ENCODE peak calls at places on chromosomes 1 and 21, in nine cellular contexts. One of them, this sample, is unnamed.

GRCh38 chr1:27971674-27972073 is 11.9 kb downstream of the XKR8 start:
- DNase-seq in mucosa of descending colon: no peak
- DNase-seq in endothelial cell: no peak
- DNase-seq in HFF-Myc: no peak
- DNase-seq in mammary epithelial cell: no peak
- DNase-seq in suprapubic skin: no peak
- DNase-seq in sigmoid colon: no peak
- DNase-seq in neural crest cell: no peak
- DNase-seq in fibroblast of mammary gland: peak
- DNase-seq in this sample: no peak

GRCh38 chr1:232982238-232982944 is 32.0 kb downstream of the NTPCR start:
- DNase-seq in mucosa of descending colon: no peak
- DNase-seq in endothelial cell: no peak
- DNase-seq in HFF-Myc: no peak
- DNase-seq in mammary epithelial cell: peak
- DNase-seq in suprapubic skin: no peak
- DNase-seq in sigmoid colon: peak
- DNase-seq in neural crest cell: no peak
- DNase-seq in fibroblast of mammary gland: no peak
- DNase-seq in this sample: no peak

GRCh38 chr1:26697441-26697977 is 1.7 kb downstream of the ARID1A start:
- DNase-seq in mucosa of descending colon: no peak
- DNase-seq in endothelial cell: no peak
- DNase-seq in HFF-Myc: no peak
- DNase-seq in mammary epithelial cell: no peak
- DNase-seq in suprapubic skin: no peak
- DNase-seq in sigmoid colon: no peak
- DNase-seq in neural crest cell: no peak
- DNase-seq in fibroblast of mammary gland: no peak
- DNase-seq in this sample: no peak

GRCh38 chr21:28913071-28913470 is 79.6 kb downstream of the LTN1 start:
- DNase-seq in mucosa of descending colon: no peak
- DNase-seq in endothelial cell: no peak
- DNase-seq in HFF-Myc: no peak
- DNase-seq in mammary epithelial cell: no peak
- DNase-seq in suprapubic skin: no peak
- DNase-seq in sigmoid colon: no peak
- DNase-seq in neural crest cell: no peak
- DNase-seq in fibroblast of mammary gland: no peak
- DNase-seq in this sample: no peak

GRCh38 chr1:99956755-99957154 is 13.0 kb upstream of the SLC35A3 start:
- DNase-seq in mucosa of descending colon: no peak
- DNase-seq in endothelial cell: no peak
- DNase-seq in HFF-Myc: no peak
- DNase-seq in mammary epithelial cell: no peak
- DNase-seq in suprapubic skin: no peak
- DNase-seq in sigmoid colon: no peak
- DNase-seq in neural crest cell: no peak
- DNase-seq in fibroblast of mammary gland: peak
- DNase-seq in this sample: no peak

GRCh38 chr1:180208264-180208663 is 21.8 kb upstream of the LHX4 start:
- DNase-seq in mucosa of descending colon: no peak
- DNase-seq in endothelial cell: no peak
- DNase-seq in HFF-Myc: no peak
- DNase-seq in mammary epithelial cell: no peak
- DNase-seq in suprapubic skin: no peak
- DNase-seq in sigmoid colon: no peak
- DNase-seq in neural crest cell: no peak
- DNase-seq in fibroblast of mammary gland: no peak
- DNase-seq in this sample: no peak

GRCh38 chr1:109466100-109466439 is 276 bp upstream of the SYPL2 start:
- DNase-seq in mucosa of descending colon: no peak
- DNase-seq in endothelial cell: no peak
- DNase-seq in HFF-Myc: no peak
- DNase-seq in mammary epithelial cell: no peak
- DNase-seq in suprapubic skin: no peak
- DNase-seq in sigmoid colon: no peak
- DNase-seq in neural crest cell: no peak
- DNase-seq in fibroblast of mammary gland: peak
- DNase-seq in this sample: no peak

GRCh38 chr1:98783821-98784220 is 122.3 kb downstream of the SNX7 start:
- DNase-seq in mucosa of descending colon: no peak
- DNase-seq in endothelial cell: no peak
- DNase-seq in HFF-Myc: no peak
- DNase-seq in mammary epithelial cell: no peak
- DNase-seq in suprapubic skin: no peak
- DNase-seq in sigmoid colon: peak
- DNase-seq in neural crest cell: no peak
- DNase-seq in fibroblast of mammary gland: no peak
- DNase-seq in this sample: no peak

GRCh38 chr1:51237714-51238403 is 1.8 kb downstream of the RNF11 start:
- DNase-seq in mucosa of descending colon: no peak
- DNase-seq in endothelial cell: no peak
- DNase-seq in HFF-Myc: no peak
- DNase-seq in mammary epithelial cell: peak
- DNase-seq in suprapubic skin: no peak
- DNase-seq in sigmoid colon: no peak
- DNase-seq in neural crest cell: no peak
- DNase-seq in fibroblast of mammary gland: peak
- DNase-seq in this sample: no peak

GRCh38 chr1:176903474-176903873 is 261.0 kb downstream of the ASTN1 start:
- DNase-seq in mucosa of descending colon: no peak
- DNase-seq in endothelial cell: no peak
- DNase-seq in HFF-Myc: no peak
- DNase-seq in mammary epithelial cell: peak
- DNase-seq in suprapubic skin: no peak
- DNase-seq in sigmoid colon: no peak
- DNase-seq in neural crest cell: no peak
- DNase-seq in fibroblast of mammary gland: peak
- DNase-seq in this sample: no peak

GRCh38 chr1:180528868-180529470 is 26.6 kb upstream of the ACBD6 start:
- DNase-seq in mucosa of descending colon: no peak
- DNase-seq in endothelial cell: no peak
- DNase-seq in HFF-Myc: no peak
- DNase-seq in mammary epithelial cell: no peak
- DNase-seq in suprapubic skin: no peak
- DNase-seq in sigmoid colon: no peak
- DNase-seq in neural crest cell: no peak
- DNase-seq in fibroblast of mammary gland: peak
- DNase-seq in this sample: no peak

GRCh38 chr1:227125929-227126545 is 185.9 kb downstream of the COQ8A start:
- DNase-seq in mucosa of descending colon: no peak
- DNase-seq in endothelial cell: no peak
- DNase-seq in HFF-Myc: no peak
- DNase-seq in mammary epithelial cell: no peak
- DNase-seq in suprapubic skin: no peak
- DNase-seq in sigmoid colon: no peak
- DNase-seq in neural crest cell: no peak
- DNase-seq in fibroblast of mammary gland: no peak
- DNase-seq in this sample: no peak

GRCh38 chr1:30911061-30911954 is 2.8 kb upstream of the SDC3 start:
- DNase-seq in mucosa of descending colon: peak
- DNase-seq in endothelial cell: peak
- DNase-seq in HFF-Myc: peak
- DNase-seq in mammary epithelial cell: peak
- DNase-seq in suprapubic skin: peak
- DNase-seq in sigmoid colon: peak
- DNase-seq in neural crest cell: peak
- DNase-seq in fibroblast of mammary gland: peak
- DNase-seq in this sample: peak

GRCh38 chr1:8864713-8865397 is 13.6 kb downstream of the ENO1 start:
- DNase-seq in mucosa of descending colon: no peak
- DNase-seq in endothelial cell: no peak
- DNase-seq in HFF-Myc: no peak
- DNase-seq in mammary epithelial cell: no peak
- DNase-seq in suprapubic skin: no peak
- DNase-seq in sigmoid colon: no peak
- DNase-seq in neural crest cell: no peak
- DNase-seq in fibroblast of mammary gland: no peak
- DNase-seq in this sample: no peak

GRCh38 chr1:8863138-8863537 is 15.3 kb downstream of the ENO1 start:
- DNase-seq in mucosa of descending colon: no peak
- DNase-seq in endothelial cell: no peak
- DNase-seq in HFF-Myc: no peak
- DNase-seq in mammary epithelial cell: no peak
- DNase-seq in suprapubic skin: no peak
- DNase-seq in sigmoid colon: no peak
- DNase-seq in neural crest cell: no peak
- DNase-seq in fibroblast of mammary gland: no peak
- DNase-seq in this sample: no peak

GRCh38 chr1:8860738-8861516 is 17.6 kb downstream of the ENO1 start:
- DNase-seq in mucosa of descending colon: no peak
- DNase-seq in endothelial cell: no peak
- DNase-seq in HFF-Myc: no peak
- DNase-seq in mammary epithelial cell: no peak
- DNase-seq in suprapubic skin: no peak
- DNase-seq in sigmoid colon: no peak
- DNase-seq in neural crest cell: no peak
- DNase-seq in fibroblast of mammary gland: no peak
- DNase-seq in this sample: no peak

GRCh38 chr1:8863712-8864324 is 14.7 kb downstream of the ENO1 start:
- DNase-seq in mucosa of descending colon: no peak
- DNase-seq in endothelial cell: no peak
- DNase-seq in HFF-Myc: no peak
- DNase-seq in mammary epithelial cell: no peak
- DNase-seq in suprapubic skin: no peak
- DNase-seq in sigmoid colon: no peak
- DNase-seq in neural crest cell: no peak
- DNase-seq in fibroblast of mammary gland: no peak
- DNase-seq in this sample: no peak

DNA sequence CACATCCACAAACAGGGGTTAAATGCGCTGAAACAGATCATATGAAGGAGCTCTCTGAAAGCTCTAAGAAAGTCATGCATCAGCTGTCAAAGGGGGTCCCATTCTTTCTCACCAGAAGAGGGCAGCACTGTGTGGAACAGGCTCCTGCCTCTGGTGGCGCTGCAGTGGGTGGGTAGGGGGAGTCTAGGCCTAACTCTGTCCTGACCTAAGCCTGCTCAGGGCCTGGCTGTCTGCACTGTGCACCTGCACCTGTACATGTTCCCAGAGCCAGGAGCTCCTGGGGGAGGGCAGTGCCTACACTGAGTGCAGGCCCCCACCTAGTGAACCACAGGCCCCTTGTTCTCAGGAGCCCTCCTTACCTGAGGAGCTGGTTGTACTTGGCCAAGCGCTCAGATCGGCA is 16.0 kb downstream of the ENO1 start:
- DNase-seq in mucosa of descending colon: no peak
- DNase-seq in endothelial cell: peak
- DNase-seq in HFF-Myc: no peak
- DNase-seq in mammary epithelial cell: no peak
- DNase-seq in suprapubic skin: no peak
- DNase-seq in sigmoid colon: no peak
- DNase-seq in neural crest cell: peak
- DNase-seq in fibroblast of mammary gland: no peak
- DNase-seq in this sample: peak
- TF ChIP-seq CTCF in mucosa of descending colon: no peak
- TF ChIP-seq CTCF in endothelial cell: peak
- TF ChIP-seq CTCF in HFF-Myc: peak
- TF ChIP-seq CTCF in mammary epithelial cell: peak
- TF ChIP-seq CTCF in suprapubic skin: no peak
- TF ChIP-seq CTCF in sigmoid colon: peak
- TF ChIP-seq CTCF in neural crest cell: peak
- TF ChIP-seq CTCF in fibroblast of mammary gland: peak
- TF ChIP-seq CTCF in this sample: peak

GRCh38 chr1:118461154-118461553 is 276.1 kb upstream of the SPAG17 start:
- DNase-seq in mucosa of descending colon: no peak
- DNase-seq in endothelial cell: no peak
- DNase-seq in HFF-Myc: no peak
- DNase-seq in mammary epithelial cell: no peak
- DNase-seq in suprapubic skin: no peak
- DNase-seq in sigmoid colon: no peak
- DNase-seq in neural crest cell: no peak
- DNase-seq in fibroblast of mammary gland: peak
- DNase-seq in this sample: no peak
- TF ChIP-seq CTCF in mucosa of descending colon: no peak
- TF ChIP-seq CTCF in endothelial cell: peak
- TF ChIP-seq CTCF in HFF-Myc: peak
- TF ChIP-seq CTCF in mammary epithelial cell: peak
- TF ChIP-seq CTCF in suprapubic skin: no peak
- TF ChIP-seq CTCF in sigmoid colon: no peak
- TF ChIP-seq CTCF in neural crest cell: peak
- TF ChIP-seq CTCF in fibroblast of mammary gland: peak
- TF ChIP-seq CTCF in this sample: no peak

DNA sequence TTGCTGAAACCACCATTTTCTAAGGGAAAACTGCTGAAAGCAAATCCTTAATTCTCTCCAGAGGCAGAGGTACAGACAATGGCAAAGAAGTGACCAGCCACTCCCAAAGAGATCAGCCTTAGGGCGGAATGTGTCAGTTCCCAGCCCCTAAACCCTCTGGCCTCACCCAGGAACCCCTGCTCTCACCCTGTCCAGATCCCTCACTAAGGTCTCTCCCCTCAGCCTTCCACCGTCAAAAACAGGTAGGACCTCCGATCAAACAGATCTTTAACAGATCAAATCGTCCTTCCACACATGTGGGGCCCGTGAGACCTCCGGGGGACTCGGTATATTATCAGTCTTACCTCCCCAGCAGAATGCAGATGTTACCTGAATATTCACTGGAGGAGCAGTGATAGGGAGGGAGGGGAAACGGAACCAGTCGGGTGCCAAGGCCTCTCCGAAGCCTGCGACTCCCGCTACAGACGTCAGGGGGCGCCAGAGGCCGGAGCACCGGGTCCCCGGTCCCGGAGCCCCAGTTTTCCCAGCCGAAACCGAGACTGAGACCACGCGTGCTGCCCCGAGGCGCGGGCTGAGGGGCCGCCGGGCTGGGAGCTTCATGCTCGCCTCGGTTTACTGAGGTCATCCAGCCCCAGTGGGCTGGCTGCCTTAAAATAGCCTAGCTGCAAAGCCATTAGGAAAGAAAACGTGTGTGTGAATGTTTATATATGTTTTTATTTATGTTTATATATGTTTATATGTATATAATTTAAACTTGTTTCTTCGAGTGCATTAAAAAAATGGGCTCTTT is 23.6 kb downstream of the GPA33 start:
- DNase-seq in mucosa of descending colon: peak
- DNase-seq in endothelial cell: peak
- DNase-seq in HFF-Myc: no peak
- DNase-seq in mammary epithelial cell: peak
- DNase-seq in suprapubic skin: peak
- DNase-seq in sigmoid colon: peak
- DNase-seq in neural crest cell: peak
- DNase-seq in fibroblast of mammary gland: peak
- DNase-seq in this sample: peak
- TF ChIP-seq CTCF in mucosa of descending colon: peak
- TF ChIP-seq CTCF in endothelial cell: peak
- TF ChIP-seq CTCF in HFF-Myc: peak
- TF ChIP-seq CTCF in mammary epithelial cell: peak
- TF ChIP-seq CTCF in suprapubic skin: peak
- TF ChIP-seq CTCF in sigmoid colon: peak
- TF ChIP-seq CTCF in neural crest cell: peak
- TF ChIP-seq CTCF in fibroblast of mammary gland: peak
- TF ChIP-seq CTCF in this sample: peak

DNA sequence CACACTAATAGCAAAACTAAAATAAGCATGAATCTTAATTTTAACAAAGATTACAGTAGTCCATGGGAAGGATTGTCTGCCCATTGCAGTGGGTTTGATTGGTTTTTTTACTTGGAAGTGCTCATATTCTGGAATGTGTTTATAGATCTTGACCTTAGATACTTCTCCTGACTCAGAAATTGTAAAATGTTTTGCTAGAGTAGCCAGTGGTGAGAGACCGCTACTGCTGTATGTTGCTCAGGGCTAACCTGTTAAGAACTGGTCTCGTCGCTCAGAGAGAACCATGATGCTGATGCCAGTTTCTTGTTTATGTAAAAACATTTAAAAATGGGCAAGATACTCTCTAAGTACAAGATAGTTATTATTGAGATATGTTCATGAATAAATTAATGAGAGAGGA is 99.9 kb downstream of the ROR1 start:
- DNase-seq in mucosa of descending colon: no peak
- DNase-seq in endothelial cell: no peak
- DNase-seq in HFF-Myc: no peak
- DNase-seq in mammary epithelial cell: peak
- DNase-seq in suprapubic skin: no peak
- DNase-seq in sigmoid colon: no peak
- DNase-seq in neural crest cell: no peak
- DNase-seq in fibroblast of mammary gland: peak
- DNase-seq in this sample: no peak
- TF ChIP-seq CTCF in mucosa of descending colon: no peak
- TF ChIP-seq CTCF in endothelial cell: no peak
- TF ChIP-seq CTCF in HFF-Myc: no peak
- TF ChIP-seq CTCF in mammary epithelial cell: no peak
- TF ChIP-seq CTCF in suprapubic skin: no peak
- TF ChIP-seq CTCF in sigmoid colon: no peak
- TF ChIP-seq CTCF in neural crest cell: no peak
- TF ChIP-seq CTCF in fibroblast of mammary gland: no peak
- TF ChIP-seq CTCF in this sample: no peak